ENCODE peak calls at places on chromosomes 7 and 10, in seven cellular contexts. V is PC-9, O is osteocyte, X is dorsolateral prefrontal cortex, B is thoracic aorta, Z is mammary epithelial cell, P is right lobe of liver. U is an unnamed sample.

GRCh38 chr10:84293574-84294016 is 34.8 kb upstream of the CCSER2 start:
- DNase-seq in X (peak), O (no peak), Z (no peak), P (no peak), B (no peak), V (no peak), U (no peak)

GRCh38 chr7:12327922-12328321 is 75.7 kb downstream of the VWDE start:
- DNase-seq in X (no peak), V (no peak), O (no peak), B (no peak), Z (no peak), P (no peak), U (no peak)

GRCh38 chr10:69160809-69161225 is 19.2 kb upstream of the SUPV3L1 start:
- DNase-seq in B (no peak), Z (peak), P (no peak), O (no peak), V (peak), X (no peak), U (no peak)

GRCh38 chr7:51949726-51950644 is 633.4 kb upstream of the COBL start:
- DNase-seq in Z (no peak), O (no peak), P (no peak), B (no peak), V (no peak), X (no peak), U (no peak)

GRCh38 chr7:35716038-35716803 is 21.3 kb upstream of the HERPUD2 start:
- DNase-seq in Z (no peak), X (peak), P (no peak), B (no peak), O (no peak), V (no peak), U (no peak)

GRCh38 chr7:22120391-22121053 is 174.8 kb upstream of the CDCA7L start:
- DNase-seq in P (no peak), Z (no peak), B (no peak), O (no peak), V (no peak), X (no peak), U (no peak)

GRCh38 chr7:140367528-140367927 is 30.8 kb downstream of the SLC37A3 start:
- DNase-seq in V (no peak), B (no peak), P (no peak), Z (no peak), O (no peak), X (no peak), U (no peak)

GRCh38 chr7:135998081-135998480 is 20.9 kb upstream of the MTPN start:
- DNase-seq in B (no peak), X (no peak), P (no peak), V (no peak), Z (peak), O (no peak), U (no peak)

GRCh38 chr10:126073606-126074005 is 177.2 kb downstream of the FANK1 start:
- DNase-seq in O (no peak), V (peak), P (no peak), Z (peak), B (no peak), X (no peak), U (no peak)

GRCh38 chr10:6924166-6924565 is 344.1 kb upstream of the PRKCQ start:
- DNase-seq in V (no peak), P (no peak), O (no peak), B (no peak), X (no peak), Z (peak), U (no peak)

GRCh38 chr7:50449881-50450690 is at the start of gene FIGNL1:
- DNase-seq in P (peak), B (no peak), O (no peak), Z (peak), X (peak), V (peak), U (peak)

GRCh38 chr7:150820578-150821198 is 20.1 kb downstream of the TMEM176A start:
- DNase-seq in X (no peak), Z (no peak), P (no peak), O (no peak), V (no peak), B (no peak), U (no peak)

GRCh38 chr7:134892963-134893362 is 93.3 kb upstream of the AGBL3 start:
- DNase-seq in O (no peak), X (no peak), P (no peak), V (no peak), Z (no peak), B (no peak), U (no peak)

GRCh38 chr7:24894670-24895221 is 85.2 kb downstream of the OSBPL3 start:
- DNase-seq in V (no peak), P (no peak), X (no peak), O (no peak), Z (no peak), B (no peak), U (no peak)

GRCh38 chr10:25014579-25014978 is 1.4 kb downstream of the ENKUR start:
- DNase-seq in Z (no peak), P (no peak), X (no peak), O (no peak), B (no peak), V (no peak), U (no peak)

GRCh38 chr7:150901160-150902035 is 49.1 kb downstream of the AOC1 start:
- DNase-seq in O (no peak), P (peak), B (no peak), X (no peak), V (peak), Z (no peak), U (no peak)

GRCh38 chr7:97733276-97734206 is 1.7 kb downstream of the TAC1 start:
- DNase-seq in P (no peak), B (no peak), O (no peak), X (peak), V (no peak), Z (no peak), U (no peak)

GRCh38 chr7:2959828-2960599 is 83.7 kb downstream of the CARD11 start:
- DNase-seq in B (no peak), V (no peak), O (no peak), X (peak), P (no peak), Z (no peak), U (no peak)

GRCh38 chr10:95847007-95847406 is 60.8 kb upstream of the CC2D2B start:
- DNase-seq in Z (no peak), P (no peak), B (no peak), O (no peak), X (no peak), V (no peak), U (no peak)

GRCh38 chr7:3960045-3960772 is 659.2 kb downstream of the SDK1 start:
- DNase-seq in O (no peak), P (no peak), Z (no peak), V (no peak), X (no peak), B (no peak), U (no peak)

GRCh38 chr10:119619215-119619614 is 22.5 kb upstream of the TIAL1 start:
- DNase-seq in X (no peak), Z (no peak), B (no peak), V (no peak), P (no peak), O (no peak), U (no peak)

GRCh38 chr10:7702288-7702812 is 766 bp upstream of the ITIH2 start:
- DNase-seq in P (no peak), X (no peak), B (no peak), V (no peak), Z (no peak), O (no peak), U (no peak)

GRCh38 chr10:73239908-73240307 is 7.1 kb downstream of the DNAJC9 start:
- DNase-seq in X (no peak), P (no peak), Z (no peak), B (no peak), V (no peak), O (no peak), U (no peak)

GRCh38 chr7:137590686-137591255 is 247.2 kb upstream of the PTN start:
- DNase-seq in O (no peak), P (no peak), V (no peak), Z (no peak), B (no peak), X (no peak), U (no peak)

GRCh38 chr7:151568951-151569652 is 49.4 kb upstream of the RHEB start:
- DNase-seq in O (no peak), B (no peak), V (no peak), P (no peak), Z (no peak), X (no peak), U (no peak)

GRCh38 chr7:31500656-31501055 is 13.2 kb upstream of the ITPRID1 start:
- DNase-seq in X (no peak), O (no peak), P (no peak), Z (no peak), B (no peak), V (no peak), U (no peak)

GRCh38 chr10:78313636-78314035 is 280.0 kb downstream of the RPS24 start:
- DNase-seq in P (peak), V (no peak), B (no peak), Z (no peak), O (peak), X (no peak), U (no peak)

GRCh38 chr10:132001238-132001977 is 19.7 kb upstream of the BNIP3 start:
- DNase-seq in P (no peak), B (no peak), X (no peak), O (no peak), Z (no peak), V (no peak), U (no peak)

GRCh38 chr7:66296-66695 is 126.1 kb upstream of the FAM20C start:
- DNase-seq in B (no peak), Z (no peak), X (peak), P (no peak), V (no peak), O (no peak), U (no peak)

GRCh38 chr10:122267849-122268737 is 3.0 kb upstream of the BTBD16 start:
- DNase-seq in O (no peak), V (peak), P (peak), X (peak), B (no peak), Z (peak), U (no peak)

GRCh38 chr7:844514-844913 is 12.2 kb downstream of the SUN1 start:
- DNase-seq in X (no peak), B (no peak), Z (no peak), P (no peak), V (no peak), O (no peak), U (no peak)

GRCh38 chr10:51188013-51188412 is 113.7 kb downstream of the PRKG1 start:
- DNase-seq in P (no peak), Z (no peak), O (no peak), V (no peak), X (no peak), B (no peak), U (no peak)

GRCh38 chr7:151024435-151025056 is at the start of gene ATG9B:
- DNase-seq in Z (peak), V (peak), O (no peak), X (no peak), P (no peak), B (no peak), U (no peak)

GRCh38 chr7:22728416-22729029 is 1.5 kb downstream of the IL6 start:
- DNase-seq in O (no peak), P (no peak), V (peak), Z (peak), B (no peak), X (no peak), U (no peak)

GRCh38 chr10:66924674-66925345 is 1.0 kb upstream of the LRRTM3 start:
- DNase-seq in B (no peak), V (peak), X (no peak), Z (peak), P (no peak), O (no peak), U (no peak)

GRCh38 chr7:154532771-154533170 is 470.2 kb downstream of the PAXIP1 start:
- DNase-seq in B (no peak), V (peak), X (no peak), Z (no peak), P (no peak), O (no peak), U (no peak)

GRCh38 chr10:127910464-127910770 is 3.5 kb downstream of the PTPRE start:
- DNase-seq in V (no peak), O (no peak), Z (no peak), P (no peak), X (no peak), B (no peak), U (no peak)

GRCh38 chr7:96709381-96710228 is at the start of gene SEM1:
- DNase-seq in P (peak), Z (peak), V (peak), X (peak), B (peak), O (peak), U (peak)
- TF ChIP-seq CTCF in P (no peak), Z (peak), V (no peak), X (no peak), B (no peak), O (no peak), U (no peak)

DNA sequence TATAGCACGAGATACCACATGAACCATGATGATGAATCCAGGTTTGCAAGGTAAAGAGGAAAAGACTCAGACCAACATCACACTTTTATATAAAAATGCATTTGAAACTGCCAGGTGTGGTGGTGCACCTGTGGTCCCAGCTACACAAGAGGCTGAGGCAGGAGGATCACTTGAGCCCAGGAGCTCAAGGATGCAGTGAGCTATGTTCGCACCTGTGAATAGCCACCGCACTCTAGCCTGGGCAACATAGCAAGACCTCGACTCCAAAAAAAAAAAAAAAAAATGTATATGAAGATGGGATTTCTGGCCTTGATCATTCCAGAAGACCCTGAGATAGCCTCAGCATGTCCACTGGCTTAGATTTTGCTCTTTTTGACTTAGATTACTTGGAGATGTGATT is 161.6 kb downstream of the PARD3 start:
- DNase-seq in X (no peak), B (no peak), Z (no peak), P (no peak), O (no peak), V (no peak), U (no peak)
- TF ChIP-seq CTCF in X (no peak), B (no peak), Z (no peak), P (no peak), O (no peak), V (no peak), U (no peak)

GRCh38 chr10:124172241-124172661 is 78.9 kb upstream of the CHST15 start:
- DNase-seq in B (no peak), Z (no peak), O (no peak), V (no peak), X (no peak), P (no peak), U (peak)
- TF ChIP-seq CTCF in B (no peak), Z (no peak), O (no peak), V (no peak), X (no peak), P (no peak), U (no peak)

GRCh38 chr7:78635394-78635793 is 818.1 kb downstream of the MAGI2 start:
- DNase-seq in V (no peak), P (no peak), B (no peak), X (no peak), O (no peak), Z (no peak), U (no peak)
- TF ChIP-seq CTCF in V (no peak), P (no peak), B (no peak), X (no peak), O (no peak), Z (no peak), U (no peak)

GRCh38 chr10:4836416-4836969 is 10.5 kb downstream of the AKR1E2 start:
- DNase-seq in B (no peak), X (no peak), Z (no peak), P (no peak), V (no peak), O (peak), U (no peak)
- TF ChIP-seq CTCF in B (no peak), X (no peak), Z (no peak), P (no peak), V (no peak), O (no peak), U (no peak)

GRCh38 chr7:55363386-55364170 is 1.6 kb upstream of the LANCL2 start:
- DNase-seq in O (peak), B (no peak), P (no peak), V (no peak), X (no peak), Z (no peak), U (no peak)

GRCh38 chr7:55366461-55367138 is 1.5 kb downstream of the LANCL2 start:
- DNase-seq in O (no peak), B (no peak), X (no peak), Z (no peak), P (no peak), V (no peak), U (no peak)

GRCh38 chr7:55365103-55365679 is at the start of gene LANCL2:
- DNase-seq in V (peak), P (peak), O (no peak), B (no peak), Z (no peak), X (no peak), U (no peak)

GRCh38 chr7:55367283-55367840 is 2.2 kb downstream of the LANCL2 start:
- DNase-seq in O (no peak), V (no peak), Z (no peak), P (no peak), B (no peak), X (no peak), U (no peak)

GRCh38 chr7:55365680-55366460 is 733 bp downstream of the LANCL2 start:
- DNase-seq in O (peak), V (peak), X (peak), B (peak), Z (peak), P (peak), U (peak)
- TF ChIP-seq CTCF in O (peak), V (peak), X (peak), B (peak), Z (peak), P (peak), U (peak)

GRCh38 chr7:53600296-53600695 is 564.9 kb downstream of the POM121L12 start:
- DNase-seq in B (no peak), P (no peak), X (no peak), Z (no peak), V (no peak), O (no peak), U (no peak)

GRCh38 chr7:53596230-53596629 is 560.8 kb downstream of the POM121L12 start:
- DNase-seq in P (no peak), V (peak), O (no peak), X (no peak), B (no peak), Z (peak), U (no peak)
- TF ChIP-seq CTCF in P (no peak), V (peak), O (no peak), X (no peak), B (no peak), Z (peak), U (no peak)

DNA sequence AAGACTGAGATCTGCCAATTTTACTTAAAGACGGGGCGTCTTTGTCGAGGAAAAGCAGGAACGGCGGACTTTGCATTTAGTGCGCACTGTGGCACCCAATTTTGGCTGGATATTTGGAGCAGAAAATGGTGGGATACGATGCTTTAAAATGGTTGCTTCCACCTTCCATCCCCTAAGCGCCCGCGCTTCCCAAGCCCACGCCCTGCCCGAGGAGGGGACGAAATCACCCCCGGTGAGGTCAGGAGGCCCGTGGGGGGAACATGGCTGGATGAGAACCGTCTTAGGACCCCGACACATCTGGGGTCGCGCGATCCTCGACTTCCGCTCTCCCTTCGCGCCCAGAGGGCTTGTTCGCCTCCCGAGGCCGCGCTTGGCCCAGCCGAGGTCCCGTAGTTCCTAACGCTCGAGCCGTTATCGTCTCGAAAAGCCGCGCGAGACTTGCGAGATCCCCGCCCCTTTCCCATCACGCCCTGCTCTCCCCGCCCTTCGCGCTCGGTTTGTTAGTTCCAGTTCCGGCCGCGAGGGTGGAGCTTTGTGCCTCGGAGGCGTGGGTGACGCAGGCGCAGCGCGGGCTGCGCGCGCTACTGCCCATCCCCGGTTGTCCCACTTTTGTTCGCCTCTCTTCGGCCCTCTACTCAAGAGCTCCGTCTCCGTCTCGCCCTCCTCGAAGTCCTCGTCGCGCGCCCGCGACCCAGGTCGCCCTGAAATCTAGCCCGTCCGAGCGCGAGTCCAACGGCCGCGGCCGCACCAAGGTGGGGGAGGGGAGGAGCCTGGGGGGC is at the start of gene SRRT:
- DNase-seq in V (peak), P (peak), X (peak), Z (peak), B (peak), O (peak), U (peak)
- TF ChIP-seq CTCF in V (peak), P (peak), X (peak), Z (peak), B (peak), O (peak), U (peak)

DNA sequence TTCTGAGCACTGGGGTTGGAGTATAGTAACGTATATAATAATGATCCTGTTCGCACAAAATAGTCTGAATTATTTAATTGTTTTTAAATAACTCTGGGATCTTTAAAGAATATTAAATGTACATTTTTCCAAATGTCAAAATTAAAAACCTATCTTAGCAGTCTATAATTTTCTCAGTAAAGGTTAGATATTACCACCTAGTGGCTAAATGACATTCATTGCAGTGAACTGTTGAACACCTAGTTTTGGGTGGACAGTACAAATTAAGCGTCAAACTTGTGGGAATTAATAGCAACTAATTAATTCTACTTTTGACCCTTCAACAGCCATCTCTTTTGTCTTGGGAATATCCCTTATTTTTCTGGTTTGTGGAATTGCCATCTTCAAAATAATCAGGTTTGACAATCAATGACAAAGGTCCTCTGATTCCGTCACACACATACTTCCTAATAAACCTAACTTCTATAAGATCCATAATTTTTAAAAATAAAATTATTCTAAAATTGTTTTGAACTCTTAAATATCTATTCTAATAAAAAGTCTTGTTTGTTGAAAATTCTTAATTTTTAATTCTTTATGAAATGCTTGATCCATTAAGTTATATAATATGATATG is 165.7 kb downstream of the SEMA3D start:
- DNase-seq in B (no peak), Z (no peak), P (no peak), X (no peak), V (no peak), O (no peak), U (no peak)
- TF ChIP-seq CTCF in B (peak), Z (peak), P (peak), X (no peak), V (peak), O (peak), U (no peak)

DNA sequence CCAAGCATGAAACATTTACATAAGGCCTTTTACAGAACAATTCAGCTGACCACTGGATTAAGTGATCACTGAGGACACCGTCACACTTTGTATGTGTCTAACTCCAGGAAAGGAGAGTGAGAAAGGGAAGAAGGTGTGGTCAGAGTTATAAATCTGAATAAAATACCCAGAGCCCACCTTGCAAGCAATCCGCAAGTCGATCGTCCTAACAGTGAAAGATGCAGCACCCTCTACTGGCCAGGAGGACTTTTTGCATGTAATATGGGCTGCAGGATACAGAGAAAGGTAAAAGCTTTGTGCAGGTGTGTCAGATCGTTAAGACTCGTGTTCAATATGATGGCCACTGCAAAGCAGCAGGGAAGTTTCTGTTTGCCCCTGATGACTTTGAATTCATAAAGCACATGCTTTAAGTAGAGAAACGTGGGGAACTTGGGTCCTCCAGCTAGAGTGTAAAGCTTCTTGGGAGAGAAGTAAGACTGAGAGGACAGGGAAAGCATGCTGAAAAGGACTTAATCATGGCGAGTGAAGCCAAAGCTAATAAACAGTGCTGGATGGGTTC is 68.5 kb upstream of the BMPER start:
- DNase-seq in B (no peak), X (no peak), V (no peak), P (no peak), Z (no peak), O (no peak), U (no peak)
- TF ChIP-seq CTCF in B (no peak), X (no peak), V (peak), P (no peak), Z (peak), O (peak), U (no peak)